ENCODE peak calls at places on chromosomes 13 and 19, in eight cellular contexts. E is hepatocyte, Z is IMR-90, D is cardiac muscle cell, M is psoas muscle, R is heart right ventricle, X is GM23338, U is uterus. L is an unnamed sample.

GRCh38 chr13:73000027-73000674 is 58.7 kb upstream of the KLF5 start:
- DNase-seq in E (peak; percentile 34), U (no peak), Z (peak; percentile 19), D (peak; percentile 1), R (no peak), X (no peak), M (no peak), L (peak; percentile 41)

GRCh38 chr19:33226550-33227241 is 1.0 kb upstream of the SLC7A10 start:
- DNase-seq in E (peak; percentile 83), X (peak; percentile 96), M (peak; percentile 52), Z (no peak), D (no peak), U (no peak), R (no peak), L (no peak)

GRCh38 chr13:93039131-93039530 is 187.5 kb upstream of the GPC6 start:
- DNase-seq in D (no peak), E (no peak), X (no peak), U (no peak), Z (peak; percentile 67), R (no peak), M (no peak), L (no peak)

GRCh38 chr19:32407004-32407992 is 1.7 kb downstream of the DPY19L3 start:
- DNase-seq in Z (peak; percentile 37), R (no peak), M (peak; percentile 63), U (peak; percentile 93), E (no peak), X (no peak), D (no peak), L (peak; percentile 64)

GRCh38 chr13:101289764-101290163 is 126.5 kb downstream of the NALCN start:
- DNase-seq in D (peak; percentile 73), E (peak; percentile 64), Z (peak; percentile 75), R (no peak), X (peak; percentile 89), M (no peak), U (no peak), L (peak; percentile 77)

GRCh38 chr13:91155512-91156114 is 191.9 kb upstream of the MIR17HG start:
- DNase-seq in X (peak; percentile 56), D (no peak), Z (no peak), M (no peak), R (no peak), U (no peak), E (peak; percentile 65), L (no peak)

GRCh38 chr19:41189425-41190065 is 3.5 kb upstream of the CYP2S1 start:
- DNase-seq in E (no peak), D (peak; percentile 21), M (no peak), R (no peak), X (peak; percentile 97), U (no peak), Z (no peak), L (no peak)

GRCh38 chr13:50866817-50867640 is 23.5 kb upstream of the DLEU7 start:
- DNase-seq in E (no peak), R (no peak), D (no peak), Z (no peak), U (no peak), X (no peak), M (no peak), L (peak; percentile 62)

GRCh38 chr19:11453468-11454341 is 18.3 kb downstream of the PRKCSH start:
- DNase-seq in M (no peak), X (peak; percentile 72), D (no peak), U (no peak), R (no peak), E (no peak), Z (no peak), L (peak; percentile 90)

GRCh38 chr19:55461974-55462628 is 659 bp upstream of the ISOC2 start:
- DNase-seq in Z (peak; percentile 33), E (no peak), U (no peak), M (no peak), R (no peak), X (no peak), D (no peak), L (no peak)

GRCh38 chr19:16895467-16896097 is 6.8 kb downstream of the F2RL3 start:
- DNase-seq in E (no peak), Z (no peak), U (no peak), M (no peak), X (no peak), R (no peak), D (peak; percentile 38), L (peak; percentile 36)

GRCh38 chr13:113239986-113240385 is 30.6 kb downstream of the CUL4A start:
- DNase-seq in U (no peak), Z (no peak), D (no peak), E (no peak), R (no peak), X (no peak), M (no peak), L (no peak)
- H3K36me3 ChIP-seq in U (no peaks in the 10 kb centered on the region), Z (peaks cover 53% of the 10 kb centered on the region), D (peaks cover 62% of the 10 kb centered on the region), E (no peaks in the 10 kb centered on the region), R (no peaks in the 10 kb centered on the region), X (peaks cover 24% of the 10 kb centered on the region), M (peaks cover 6% of the 10 kb centered on the region), L (peaks cover 57% of the 10 kb centered on the region)

DNA sequence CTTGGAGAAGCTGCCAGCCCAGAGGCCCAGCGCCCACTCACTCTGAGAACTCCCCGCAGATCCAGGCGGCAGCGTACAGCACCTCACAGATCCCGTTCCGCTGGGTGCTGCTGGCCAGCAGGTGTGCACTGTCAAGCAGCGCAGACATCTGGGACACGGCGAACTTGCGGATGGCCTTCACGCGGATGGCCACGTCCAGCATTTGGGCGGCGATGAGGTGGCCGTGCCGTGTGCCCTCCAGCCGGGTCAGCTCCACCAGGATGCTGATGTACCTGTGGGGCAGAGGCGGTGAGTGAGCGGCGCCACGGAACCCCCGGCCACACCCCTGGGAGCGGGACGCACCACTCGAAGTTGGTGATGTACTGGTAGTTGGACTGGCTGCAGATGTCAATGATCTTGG is 24.1 kb downstream of the IZUMO4 start:
- DNase-seq in U (no peak), M (no peak), R (no peak), D (no peak), Z (no peak), X (no peak), E (no peak), L (no peak)
- H3K36me3 ChIP-seq in U (no peaks in the 10 kb centered on the region), M (peaks cover 15% of the 10 kb centered on the region), R (peaks cover 19% of the 10 kb centered on the region), D (peaks cover 56% of the 10 kb centered on the region), Z (peaks cover 82% of the 10 kb centered on the region), X (peaks cover 32% of the 10 kb centered on the region), E (no peaks in the 10 kb centered on the region), L (peaks cover 86% of the 10 kb centered on the region)

GRCh38 chr19:43735013-43735412 is 19.1 kb downstream of the IRGC start:
- DNase-seq in Z (no peak), U (no peak), E (no peak), M (no peak), X (no peak), R (no peak), D (no peak), L (no peak)
- H3K36me3 ChIP-seq in Z (peaks cover 56% of the 10 kb centered on the region), U (no peaks in the 10 kb centered on the region), E (peaks cover 4% of the 10 kb centered on the region), M (peaks cover 17% of the 10 kb centered on the region), X (peaks cover 4% of the 10 kb centered on the region), R (peaks cover 4% of the 10 kb centered on the region), D (peaks cover 38% of the 10 kb centered on the region), L (peaks cover 87% of the 10 kb centered on the region)

DNA sequence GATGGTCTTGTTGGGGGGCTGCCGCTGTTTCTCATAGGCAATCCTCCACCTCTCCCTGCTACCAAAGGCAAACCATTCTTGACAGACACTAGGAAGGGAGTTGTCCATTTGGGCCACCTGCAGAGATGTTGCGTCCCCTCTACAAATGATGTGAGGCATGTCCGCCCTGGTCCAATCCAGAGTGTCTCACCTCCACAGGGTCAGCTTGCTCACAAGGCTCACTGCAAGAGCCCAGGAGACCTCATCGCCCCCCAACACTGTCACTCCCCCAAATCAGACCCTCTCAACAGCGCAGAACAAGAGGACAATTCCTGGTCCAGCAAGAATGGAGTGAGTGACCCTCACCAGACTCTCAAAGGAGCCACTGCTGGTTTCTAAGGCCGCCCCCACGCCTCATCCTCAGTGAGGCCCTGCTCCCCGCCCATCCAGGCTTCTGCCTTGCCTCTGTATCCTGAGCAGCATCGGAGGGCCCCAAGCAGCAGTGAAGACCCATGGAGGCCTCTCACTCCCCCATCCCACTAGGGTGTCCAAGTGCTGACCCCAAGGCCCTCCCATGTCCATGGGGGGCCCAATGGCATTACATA is 6.5 kb downstream of the HNRNPL start:
- DNase-seq in R (no peak), D (no peak), M (peak; percentile 41), X (no peak), U (no peak), E (no peak), Z (no peak), L (no peak)
- H3K36me3 ChIP-seq in R (peaks cover 55% of the 10 kb centered on the region), D (peaks cover 85% of the 10 kb centered on the region), M (peaks cover 40% of the 10 kb centered on the region), X (peaks cover 95% of the 10 kb centered on the region), U (no peaks in the 10 kb centered on the region), E (peaks cover 19% of the 10 kb centered on the region), Z (peaks cover 86% of the 10 kb centered on the region), L (peaks cover 98% of the 10 kb centered on the region)

DNA sequence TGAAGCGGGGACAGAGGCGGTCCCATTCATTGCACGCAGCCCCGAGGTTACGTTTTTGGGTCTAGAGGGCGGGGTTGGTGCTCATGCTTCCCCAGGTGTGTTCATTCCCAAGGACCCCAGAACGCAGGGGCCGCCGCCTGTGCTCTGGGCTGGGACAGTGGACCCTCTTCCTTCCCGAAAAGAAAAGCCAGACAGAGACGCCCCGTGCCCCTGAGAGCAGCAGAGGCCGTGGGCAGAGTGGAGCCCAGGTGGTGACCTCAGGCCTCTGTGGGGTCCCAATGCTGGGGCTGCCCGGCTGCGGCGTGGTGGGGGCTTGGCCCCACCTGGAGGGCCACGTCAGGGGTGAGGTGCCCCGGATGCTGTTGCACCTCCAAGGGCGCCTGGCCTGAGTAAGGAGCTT is 15.4 kb downstream of the SGTA start:
- DNase-seq in Z (no peak), U (no peak), D (no peak), E (no peak), M (peak; percentile 42), X (no peak), R (no peak), L (peak; percentile 62)
- H3K36me3 ChIP-seq in Z (peaks cover 45% of the 10 kb centered on the region), U (no peaks in the 10 kb centered on the region), D (peaks cover 27% of the 10 kb centered on the region), E (no peaks in the 10 kb centered on the region), M (peaks cover 7% of the 10 kb centered on the region), X (peaks cover 9% of the 10 kb centered on the region), R (peaks cover 13% of the 10 kb centered on the region), L (peaks cover 30% of the 10 kb centered on the region)

GRCh38 chr19:35159606-35160005 is 5.1 kb downstream of the FXYD5 start:
- DNase-seq in R (no peak), M (no peak), E (no peak), X (no peak), U (no peak), Z (no peak), D (no peak), L (no peak)

GRCh38 chr19:35160629-35161433 is 6.3 kb downstream of the FXYD5 start:
- DNase-seq in E (no peak), R (no peak), U (no peak), M (no peak), D (no peak), Z (no peak), X (no peak), L (peak; percentile 5)

GRCh38 chr19:35164418-35164817 is 9.9 kb downstream of the FXYD5 start:
- DNase-seq in D (no peak), X (no peak), Z (no peak), R (no peak), U (no peak), E (no peak), M (no peak), L (peak; percentile 10)

GRCh38 chr19:35162471-35163326 is 8.2 kb downstream of the FXYD5 start:
- DNase-seq in Z (no peak), D (no peak), M (no peak), E (no peak), U (no peak), X (no peak), R (no peak), L (peak; percentile 26)

DNA sequence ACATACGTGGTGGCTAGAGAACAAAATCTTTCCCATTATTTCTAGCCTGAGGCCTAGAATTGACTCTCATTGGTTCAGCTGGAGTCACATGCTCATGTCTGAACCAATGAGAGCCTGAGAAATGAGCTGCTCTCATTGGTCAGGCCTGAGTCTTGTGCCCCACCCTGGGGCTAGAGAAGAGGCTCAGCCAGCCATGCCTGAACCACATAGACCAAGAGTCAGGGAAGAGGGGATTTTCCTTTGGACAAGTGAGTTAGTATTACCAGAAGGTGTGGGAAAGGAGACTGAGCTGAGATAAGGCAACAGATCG is 6.9 kb downstream of the FXYD5 start:
- DNase-seq in E (no peak), D (no peak), R (no peak), M (no peak), Z (no peak), U (no peak), X (no peak), L (peak; percentile 32)
- H3K36me3 ChIP-seq in E (no peaks in the 10 kb centered on the region), D (no peaks in the 10 kb centered on the region), R (no peaks in the 10 kb centered on the region), M (peaks cover 3% of the 10 kb centered on the region), Z (peaks cover 62% of the 10 kb centered on the region), U (no peaks in the 10 kb centered on the region), X (peaks cover 63% of the 10 kb centered on the region), L (peaks cover 74% of the 10 kb centered on the region)